ENCODE peak calls at places on chromosomes 11 and 22, in nine cellular contexts. V, P, Y, G, F, I, T, N and U are unnamed samples.

GRCh38 chr11:62574363-62575057 is 819 bp upstream of the EEF1G start:
- DNase-seq in V (peak), P (no peak), Y (peak), G (no peak), F (no peak), I (no peak), T (no peak), N (no peak), U (no peak)

GRCh38 chr11:2154889-2155288 is 6.1 kb downstream of the INS start:
- DNase-seq in V (no peak), P (no peak), Y (no peak), G (no peak), F (no peak), I (no peak), T (no peak), N (no peak), U (no peak)

GRCh38 chr22:24230911-24231656 is 13.8 kb downstream of the GGT5 start:
- DNase-seq in V (peak), P (no peak), Y (no peak), G (peak), F (no peak), I (peak), T (peak), N (no peak), U (no peak)

GRCh38 chr11:119599864-119600593 is 129.0 kb downstream of the NECTIN1 start:
- DNase-seq in V (no peak), P (peak), Y (no peak), G (no peak), F (no peak), I (no peak), T (no peak), N (no peak), U (peak)

GRCh38 chr22:46045459-46046298 is 68.7 kb upstream of the WNT7B start:
- DNase-seq in V (peak), P (no peak), Y (no peak), G (no peak), F (no peak), I (no peak), T (no peak), N (no peak), U (no peak)

GRCh38 chr11:130475426-130476053 is 27.1 kb downstream of the ADAMTS15 start:
- DNase-seq in V (no peak), P (no peak), Y (no peak), G (no peak), F (peak), I (no peak), T (no peak), N (no peak), U (no peak)

GRCh38 chr11:128171496-128171895 is 415.9 kb downstream of the ETS1 start:
- DNase-seq in V (no peak), P (no peak), Y (peak), G (no peak), F (peak), I (no peak), T (no peak), N (no peak), U (peak)

GRCh38 chr11:1825039-1825740 is 9.6 kb upstream of the SYT8 start:
- DNase-seq in V (peak), P (no peak), Y (no peak), G (no peak), F (no peak), I (no peak), T (no peak), N (no peak), U (no peak)

GRCh38 chr11:71489311-71490043 is 36.5 kb downstream of the NADSYN1 start:
- DNase-seq in V (no peak), P (no peak), Y (no peak), G (peak), F (peak), I (no peak), T (no peak), N (no peak), U (peak)

GRCh38 chr22:42317691-42318547 is 47.5 kb upstream of the TCF20 start:
- DNase-seq in V (no peak), P (no peak), Y (no peak), G (no peak), F (no peak), I (no peak), T (no peak), N (no peak), U (peak)

GRCh38 chr11:128802358-128802981 is 64.6 kb downstream of the KCNJ1 start:
- DNase-seq in V (no peak), P (no peak), Y (peak), G (no peak), F (no peak), I (no peak), T (no peak), N (no peak), U (peak)

GRCh38 chr11:67289226-67289650 is at the start of gene ANKRD13D:
- DNase-seq in V (peak), P (no peak), Y (peak), G (no peak), F (no peak), I (no peak), T (no peak), N (no peak), U (no peak)

GRCh38 chr11:106724293-106724892 is 293.9 kb downstream of the GUCY1A2 start:
- DNase-seq in V (no peak), P (no peak), Y (no peak), G (no peak), F (peak), I (no peak), T (no peak), N (no peak), U (no peak)

GRCh38 chr11:11478021-11478420 is 125.0 kb upstream of the CSNK2A3 start:
- DNase-seq in V (no peak), P (no peak), Y (no peak), G (no peak), F (no peak), I (no peak), T (no peak), N (no peak), U (peak)

GRCh38 chr22:41917375-41917905 is 2.6 kb upstream of the SHISA8 start:
- DNase-seq in V (peak), P (no peak), Y (no peak), G (no peak), F (no peak), I (no peak), T (no peak), N (no peak), U (no peak)

GRCh38 chr11:57567512-57568329 is at the start of gene UBE2L6:
- DNase-seq in V (peak), P (no peak), Y (peak), G (peak), F (peak), I (peak), T (peak), N (peak), U (no peak)

GRCh38 chr11:76380161-76380976 is 563 bp downstream of the THAP12 start:
- DNase-seq in V (peak), P (no peak), Y (peak), G (peak), F (no peak), I (peak), T (peak), N (no peak), U (no peak)

GRCh38 chr11:7422544-7423331 is 62.6 kb upstream of the OLFML1 start:
- DNase-seq in V (no peak), P (no peak), Y (no peak), G (no peak), F (no peak), I (no peak), T (no peak), N (no peak), U (no peak)

GRCh38 chr11:45964911-45965389 is 42.5 kb downstream of the LARGE2 start:
- DNase-seq in V (no peak), P (no peak), Y (peak), G (peak), F (peak), I (peak), T (peak), N (peak), U (peak)

GRCh38 chr11:37613031-37613430 is 1015.0 kb upstream of the RAG2 start:
- DNase-seq in V (no peak), P (no peak), Y (no peak), G (no peak), F (no peak), I (no peak), T (no peak), N (no peak), U (no peak)

GRCh38 chr11:125807909-125808308 is 20.0 kb downstream of the PATE3 start:
- DNase-seq in V (no peak), P (no peak), Y (no peak), G (no peak), F (peak), I (no peak), T (no peak), N (no peak), U (no peak)

GRCh38 chr11:72274435-72274834 is 30.5 kb upstream of the PHOX2A start:
- DNase-seq in V (no peak), P (no peak), Y (no peak), G (no peak), F (no peak), I (no peak), T (no peak), N (no peak), U (no peak)

GRCh38 chr11:117704416-117705150 is 92.4 kb downstream of the DSCAML1 start:
- DNase-seq in V (no peak), P (no peak), Y (no peak), G (no peak), F (no peak), I (no peak), T (no peak), N (no peak), U (no peak)

GRCh38 chr11:60725592-60725991 is 1.1 kb downstream of the MS4A18 start:
- DNase-seq in V (no peak), P (no peak), Y (no peak), G (no peak), F (no peak), I (no peak), T (no peak), N (no peak), U (no peak)

GRCh38 chr11:65554842-65555395 is 3.2 kb downstream of the LTBP3 start:
- DNase-seq in V (peak), P (no peak), Y (no peak), G (no peak), F (no peak), I (no peak), T (no peak), N (no peak), U (no peak)

GRCh38 chr11:27995082-27995481 is 112.9 kb downstream of the KIF18A start:
- DNase-seq in V (no peak), P (peak), Y (no peak), G (no peak), F (no peak), I (no peak), T (no peak), N (no peak), U (no peak)

GRCh38 chr11:117859061-117859460 is 17.4 kb downstream of the FXYD6 start:
- DNase-seq in V (no peak), P (no peak), Y (no peak), G (no peak), F (no peak), I (no peak), T (no peak), N (no peak), U (no peak)

GRCh38 chr22:32615874-32616564 is 141.4 kb downstream of the FBXO7 start:
- DNase-seq in V (no peak), P (no peak), Y (no peak), G (no peak), F (no peak), I (no peak), T (no peak), N (no peak), U (no peak)

GRCh38 chr11:64055077-64055476 is 19.3 kb downstream of the FLRT1 start:
- DNase-seq in V (no peak), P (no peak), Y (no peak), G (no peak), F (no peak), I (no peak), T (no peak), N (no peak), U (no peak)

GRCh38 chr22:44373234-44373633 is 60.5 kb upstream of the SHISAL1 start:
- DNase-seq in V (peak), P (no peak), Y (no peak), G (no peak), F (no peak), I (no peak), T (no peak), N (no peak), U (no peak)

GRCh38 chr11:36454991-36455611 is 55.0 kb downstream of the TRAF6 start:
- DNase-seq in V (peak), P (no peak), Y (no peak), G (no peak), F (peak), I (no peak), T (no peak), N (peak), U (no peak)